ENCODE peak calls at places on chromosomes 1 and 21, in four cellular contexts. P, H, V and C are unnamed samples.

GRCh38 chr21:32184485-32184884 is 94.4 kb downstream of the MIS18A start:
- DNase-seq in V (no peak), H (no peak), P (no peak), C (no peak)

GRCh38 chr21:32316363-32317215 is 17.9 kb downstream of the MRAP start:
- DNase-seq in V (no peak), P (no peak), H (no peak), C (no peak)

GRCh38 chr1:166840309-166841302 is 1.3 kb downstream of the POGK start:
- DNase-seq in P (no peak), V (no peak), H (peak), C (no peak)

GRCh38 chr1:115828101-115829022 is 12.6 kb downstream of the NHLH2 start:
- DNase-seq in P (no peak), H (peak), V (no peak), C (peak)

GRCh38 chr1:101302831-101303511 is 66.2 kb downstream of the S1PR1 start:
- DNase-seq in H (no peak), P (no peak), V (no peak), C (no peak)

GRCh38 chr1:188425687-188426086 is 1596.9 kb downstream of the PLA2G4A start:
- DNase-seq in V (no peak), H (no peak), P (no peak), C (no peak)

GRCh38 chr1:111085666-111086065 is 54.2 kb downstream of the DRAM2 start:
- DNase-seq in V (no peak), H (no peak), P (no peak), C (no peak)

GRCh38 chr21:46114963-46115362 is 17.1 kb downstream of the COL6A2 start:
- DNase-seq in P (no peak), H (no peak), V (no peak), C (no peak)

GRCh38 chr1:166189126-166189525 is 22.3 kb upstream of the FAM78B start:
- DNase-seq in P (no peak), V (no peak), H (no peak), C (no peak)

GRCh38 chr21:44589586-44590305 is 2.6 kb downstream of the KRTAP10-6 start:
- DNase-seq in H (no peak), P (no peak), V (no peak), C (no peak)

GRCh38 chr1:52054496-52055065 is 410 bp downstream of the TXNDC12 start:
- DNase-seq in V (no peak), P (no peak), H (no peak), C (no peak)

GRCh38 chr1:209291715-209292114 is 291.8 kb upstream of the CAMK1G start:
- DNase-seq in H (no peak), V (no peak), P (no peak), C (no peak)
- TF ChIP-seq USF2 in H (no peak), V (no peak), P (no peak), C (no peak)

DNA sequence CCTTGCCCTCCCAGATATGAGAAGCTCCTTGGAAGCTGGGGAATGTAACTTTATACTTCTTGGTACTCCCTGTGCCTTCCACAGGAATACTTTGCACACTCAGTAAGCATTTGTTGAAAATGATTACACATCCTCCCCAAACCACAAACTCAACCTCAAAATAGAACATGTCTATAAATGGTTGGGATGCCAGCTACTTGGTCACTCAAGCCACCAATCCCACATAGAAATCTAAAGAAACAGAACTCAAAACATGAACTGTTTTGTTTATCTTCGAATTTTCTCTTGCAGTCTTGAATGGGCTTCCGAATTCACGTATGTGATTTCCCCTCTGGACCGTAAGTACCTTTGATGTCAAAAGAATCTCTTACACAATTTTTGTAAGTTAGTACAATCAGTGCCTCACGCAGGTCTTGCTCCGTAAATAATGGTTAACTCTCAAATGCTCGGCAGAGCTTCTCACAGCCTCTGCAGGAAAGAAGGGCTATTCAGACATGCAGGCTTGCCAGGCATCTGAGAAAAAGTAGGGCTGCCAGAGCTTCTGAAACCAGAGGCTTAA is 26.9 kb downstream of the SORT1 start:
- DNase-seq in P (no peak), H (no peak), V (peak), C (no peak)
- TF ChIP-seq JUN in P (no peak), H (no peak), V (no peak), C (no peak)

GRCh38 chr1:94072840-94073516 is 48.0 kb downstream of the ABCA4 start:
- DNase-seq in V (no peak), H (no peak), P (no peak), C (no peak)
- TF ChIP-seq ESRRA in V (no peak), H (no peak), P (no peak), C (no peak)

GRCh38 chr1:2115922-2116341 is 65.7 kb downstream of the PRKCZ start:
- DNase-seq in P (no peak), H (no peak), V (no peak), C (peak)
- TF ChIP-seq USF2 in P (no peak), H (no peak), V (no peak), C (no peak)

GRCh38 chr1:224700915-224701531 is 84.9 kb downstream of the CNIH3 start:
- DNase-seq in P (peak), V (peak), H (peak), C (peak)
- TF ChIP-seq JUN in P (no peak), V (no peak), H (no peak), C (no peak)